ENCODE peak calls at places on chromosome 9, in five cellular contexts. One of them, this sample, is unnamed.

GRCh38 chr9:107480386-107480789 is 9.2 kb downstream of the KLF4 start:
- DNase-seq in heart right ventricle: peak; percentile 39
- DNase-seq in PC-3: peak; percentile 19
- DNase-seq in CD8-positive, alpha-beta T cell: no peak
- DNase-seq in CD4-positive, alpha-beta T cell: no peak
- DNase-seq in this sample: no peak

GRCh38 chr9:75185585-75186170 is 97.4 kb downstream of the OSTF1 start:
- DNase-seq in PC-3: peak; percentile 27
- DNase-seq in CD4-positive, alpha-beta T cell: peak; percentile 27
- DNase-seq in CD8-positive, alpha-beta T cell: peak; percentile 33
- DNase-seq in heart right ventricle: no peak
- DNase-seq in this sample: peak; percentile 42

GRCh38 chr9:8821910-8822666 is 1022.5 kb upstream of the DMAC1 start:
- DNase-seq in CD4-positive, alpha-beta T cell: no peak
- DNase-seq in PC-3: no peak
- DNase-seq in heart right ventricle: no peak
- DNase-seq in CD8-positive, alpha-beta T cell: no peak
- DNase-seq in this sample: no peak

GRCh38 chr9:132546148-132547051 is 36.0 kb upstream of the BARHL1 start:
- DNase-seq in CD4-positive, alpha-beta T cell: no peak
- DNase-seq in CD8-positive, alpha-beta T cell: no peak
- DNase-seq in PC-3: no peak
- DNase-seq in heart right ventricle: peak; percentile 23
- DNase-seq in this sample: peak; percentile 63

GRCh38 chr9:5518937-5519319 is 8.6 kb downstream of the PDCD1LG2 start:
- DNase-seq in CD8-positive, alpha-beta T cell: no peak
- DNase-seq in PC-3: no peak
- DNase-seq in heart right ventricle: no peak
- DNase-seq in CD4-positive, alpha-beta T cell: no peak
- DNase-seq in this sample: no peak

GRCh38 chr9:6106576-6107339 is 91.3 kb upstream of the RANBP6 start:
- DNase-seq in heart right ventricle: no peak
- DNase-seq in CD8-positive, alpha-beta T cell: no peak
- DNase-seq in CD4-positive, alpha-beta T cell: no peak
- DNase-seq in PC-3: peak; percentile 60
- DNase-seq in this sample: no peak

GRCh38 chr9:37037137-37037743 is 3.2 kb upstream of the PAX5 start:
- DNase-seq in CD8-positive, alpha-beta T cell: no peak
- DNase-seq in PC-3: no peak
- DNase-seq in CD4-positive, alpha-beta T cell: no peak
- DNase-seq in heart right ventricle: no peak
- DNase-seq in this sample: no peak

GRCh38 chr9:100170556-100170955 is 71.5 kb downstream of the INVS start:
- DNase-seq in PC-3: peak; percentile 68
- DNase-seq in CD8-positive, alpha-beta T cell: no peak
- DNase-seq in heart right ventricle: no peak
- DNase-seq in CD4-positive, alpha-beta T cell: no peak
- DNase-seq in this sample: no peak

GRCh38 chr9:14910178-14910805 is at the start of gene FREM1:
- DNase-seq in CD4-positive, alpha-beta T cell: no peak
- DNase-seq in heart right ventricle: peak; percentile 52
- DNase-seq in CD8-positive, alpha-beta T cell: no peak
- DNase-seq in PC-3: no peak
- DNase-seq in this sample: peak; percentile 40

GRCh38 chr9:86945868-86946711 is 1.2 kb downstream of the GAS1 start:
- DNase-seq in PC-3: peak; percentile 30
- DNase-seq in heart right ventricle: peak; percentile 74
- DNase-seq in CD8-positive, alpha-beta T cell: peak; percentile 40
- DNase-seq in CD4-positive, alpha-beta T cell: peak; percentile 47
- DNase-seq in this sample: peak; percentile 48

GRCh38 chr9:112097712-112098688 is 77.1 kb downstream of the SUSD1 start:
- DNase-seq in PC-3: peak; percentile 75
- DNase-seq in CD4-positive, alpha-beta T cell: peak; percentile 55
- DNase-seq in heart right ventricle: peak; percentile 32
- DNase-seq in CD8-positive, alpha-beta T cell: peak; percentile 47
- DNase-seq in this sample: peak; percentile 75

GRCh38 chr9:114619205-114619758 is 8.2 kb downstream of the TMEM268 start:
- DNase-seq in PC-3: no peak
- DNase-seq in CD8-positive, alpha-beta T cell: no peak
- DNase-seq in CD4-positive, alpha-beta T cell: no peak
- DNase-seq in heart right ventricle: no peak
- DNase-seq in this sample: no peak

GRCh38 chr9:87201316-87201715 is 254.0 kb upstream of the GAS1 start:
- DNase-seq in heart right ventricle: no peak
- DNase-seq in PC-3: no peak
- DNase-seq in CD8-positive, alpha-beta T cell: no peak
- DNase-seq in CD4-positive, alpha-beta T cell: no peak
- DNase-seq in this sample: no peak

GRCh38 chr9:113520109-113520642 is 56.6 kb downstream of the RGS3 start:
- DNase-seq in heart right ventricle: no peak
- DNase-seq in CD8-positive, alpha-beta T cell: peak; percentile 32
- DNase-seq in PC-3: peak; percentile 24
- DNase-seq in CD4-positive, alpha-beta T cell: peak; percentile 37
- DNase-seq in this sample: no peak

GRCh38 chr9:104858271-104858670 is 69.7 kb downstream of the ABCA1 start:
- DNase-seq in PC-3: no peak
- DNase-seq in CD4-positive, alpha-beta T cell: no peak
- DNase-seq in CD8-positive, alpha-beta T cell: no peak
- DNase-seq in heart right ventricle: no peak
- DNase-seq in this sample: no peak

GRCh38 chr9:95075700-95076099 is 241.8 kb downstream of the FANCC start:
- DNase-seq in PC-3: no peak
- DNase-seq in CD4-positive, alpha-beta T cell: no peak
- DNase-seq in CD8-positive, alpha-beta T cell: no peak
- DNase-seq in heart right ventricle: no peak
- DNase-seq in this sample: no peak

GRCh38 chr9:68685213-68685612 is 19.8 kb upstream of the PIP5K1B start:
- DNase-seq in heart right ventricle: no peak
- DNase-seq in CD8-positive, alpha-beta T cell: no peak
- DNase-seq in PC-3: no peak
- DNase-seq in CD4-positive, alpha-beta T cell: no peak
- DNase-seq in this sample: no peak

GRCh38 chr9:102295188-102295587 is 556.7 kb upstream of the GRIN3A start:
- DNase-seq in heart right ventricle: no peak
- DNase-seq in CD8-positive, alpha-beta T cell: no peak
- DNase-seq in CD4-positive, alpha-beta T cell: no peak
- DNase-seq in PC-3: no peak
- DNase-seq in this sample: no peak

GRCh38 chr9:93378276-93378675 is 73.2 kb upstream of the FAM120A start:
- DNase-seq in heart right ventricle: no peak
- DNase-seq in CD8-positive, alpha-beta T cell: no peak
- DNase-seq in CD4-positive, alpha-beta T cell: no peak
- DNase-seq in PC-3: no peak
- DNase-seq in this sample: no peak

GRCh38 chr9:131834721-131835120 is 94.8 kb upstream of the RAPGEF1 start:
- DNase-seq in CD4-positive, alpha-beta T cell: no peak
- DNase-seq in CD8-positive, alpha-beta T cell: no peak
- DNase-seq in heart right ventricle: no peak
- DNase-seq in PC-3: no peak
- DNase-seq in this sample: no peak

GRCh38 chr9:17744786-17745185 is 165.9 kb downstream of the SH3GL2 start:
- DNase-seq in PC-3: peak; percentile 53
- DNase-seq in heart right ventricle: no peak
- DNase-seq in CD4-positive, alpha-beta T cell: no peak
- DNase-seq in CD8-positive, alpha-beta T cell: no peak
- DNase-seq in this sample: peak; percentile 35

GRCh38 chr9:106602354-106602753 is 260.6 kb upstream of the ZNF462 start:
- DNase-seq in PC-3: peak; percentile 17
- DNase-seq in CD8-positive, alpha-beta T cell: no peak
- DNase-seq in CD4-positive, alpha-beta T cell: no peak
- DNase-seq in heart right ventricle: no peak
- DNase-seq in this sample: no peak

GRCh38 chr9:13555989-13556500 is 276.6 kb upstream of the MPDZ start:
- DNase-seq in CD8-positive, alpha-beta T cell: no peak
- DNase-seq in heart right ventricle: no peak
- DNase-seq in CD4-positive, alpha-beta T cell: no peak
- DNase-seq in PC-3: no peak
- DNase-seq in this sample: no peak

GRCh38 chr9:120336021-120336752 is 243.8 kb downstream of the CDK5RAP2 start:
- DNase-seq in CD4-positive, alpha-beta T cell: no peak
- DNase-seq in heart right ventricle: no peak
- DNase-seq in CD8-positive, alpha-beta T cell: no peak
- DNase-seq in PC-3: no peak
- DNase-seq in this sample: no peak

GRCh38 chr9:91815896-91816295 is 134.1 kb downstream of the ROR2 start:
- DNase-seq in CD8-positive, alpha-beta T cell: no peak
- DNase-seq in heart right ventricle: no peak
- DNase-seq in PC-3: no peak
- DNase-seq in CD4-positive, alpha-beta T cell: no peak
- DNase-seq in this sample: no peak

GRCh38 chr9:93010696-93011095 is 47.8 kb upstream of the SUSD3 start:
- DNase-seq in CD8-positive, alpha-beta T cell: no peak
- DNase-seq in CD4-positive, alpha-beta T cell: no peak
- DNase-seq in heart right ventricle: no peak
- DNase-seq in PC-3: no peak
- DNase-seq in this sample: no peak

GRCh38 chr9:27529316-27530278 is at the start of gene MOB3B:
- DNase-seq in CD8-positive, alpha-beta T cell: peak; percentile 65
- DNase-seq in CD4-positive, alpha-beta T cell: peak; percentile 63
- DNase-seq in PC-3: peak; percentile 71
- DNase-seq in heart right ventricle: peak; percentile 88
- DNase-seq in this sample: peak; percentile 92

GRCh38 chr9:77488439-77489126 is 159.5 kb downstream of the GNA14 start:
- DNase-seq in CD8-positive, alpha-beta T cell: no peak
- DNase-seq in PC-3: peak; percentile 44
- DNase-seq in heart right ventricle: no peak
- DNase-seq in CD4-positive, alpha-beta T cell: no peak
- DNase-seq in this sample: no peak

GRCh38 chr9:37290881-37291485 is 131.5 kb upstream of the GRHPR start:
- DNase-seq in CD4-positive, alpha-beta T cell: no peak
- DNase-seq in heart right ventricle: no peak
- DNase-seq in CD8-positive, alpha-beta T cell: no peak
- DNase-seq in PC-3: peak; percentile 52
- DNase-seq in this sample: no peak

GRCh38 chr9:117682955-117683710 is 21.1 kb upstream of the TLR4 start:
- DNase-seq in CD4-positive, alpha-beta T cell: no peak
- DNase-seq in heart right ventricle: no peak
- DNase-seq in CD8-positive, alpha-beta T cell: no peak
- DNase-seq in PC-3: no peak
- DNase-seq in this sample: no peak

GRCh38 chr9:93380410-93381060 is 71.0 kb upstream of the FAM120A start:
- DNase-seq in CD4-positive, alpha-beta T cell: no peak
- DNase-seq in PC-3: no peak
- DNase-seq in CD8-positive, alpha-beta T cell: no peak
- DNase-seq in heart right ventricle: no peak
- DNase-seq in this sample: no peak

GRCh38 chr9:123927625-123928308 is 2.2 kb downstream of the DENND1A start:
- DNase-seq in CD4-positive, alpha-beta T cell: no peak
- DNase-seq in CD8-positive, alpha-beta T cell: no peak
- DNase-seq in heart right ventricle: no peak
- DNase-seq in PC-3: peak; percentile 17
- DNase-seq in this sample: no peak

GRCh38 chr9:9771314-9771713 is 841.5 kb downstream of the PTPRD start:
- DNase-seq in CD4-positive, alpha-beta T cell: no peak
- DNase-seq in heart right ventricle: no peak
- DNase-seq in CD8-positive, alpha-beta T cell: no peak
- DNase-seq in PC-3: no peak
- DNase-seq in this sample: no peak

GRCh38 chr9:83523684-83524083 is 14.5 kb downstream of the FRMD3 start:
- DNase-seq in CD4-positive, alpha-beta T cell: no peak
- DNase-seq in CD8-positive, alpha-beta T cell: no peak
- DNase-seq in heart right ventricle: no peak
- DNase-seq in PC-3: no peak
- DNase-seq in this sample: no peak
- TF ChIP-seq CTCF in CD4-positive, alpha-beta T cell: no peak
- TF ChIP-seq CTCF in CD8-positive, alpha-beta T cell: no peak
- TF ChIP-seq CTCF in heart right ventricle: no peak
- TF ChIP-seq CTCF in PC-3: no peak
- TF ChIP-seq CTCF in this sample: no peak

DNA sequence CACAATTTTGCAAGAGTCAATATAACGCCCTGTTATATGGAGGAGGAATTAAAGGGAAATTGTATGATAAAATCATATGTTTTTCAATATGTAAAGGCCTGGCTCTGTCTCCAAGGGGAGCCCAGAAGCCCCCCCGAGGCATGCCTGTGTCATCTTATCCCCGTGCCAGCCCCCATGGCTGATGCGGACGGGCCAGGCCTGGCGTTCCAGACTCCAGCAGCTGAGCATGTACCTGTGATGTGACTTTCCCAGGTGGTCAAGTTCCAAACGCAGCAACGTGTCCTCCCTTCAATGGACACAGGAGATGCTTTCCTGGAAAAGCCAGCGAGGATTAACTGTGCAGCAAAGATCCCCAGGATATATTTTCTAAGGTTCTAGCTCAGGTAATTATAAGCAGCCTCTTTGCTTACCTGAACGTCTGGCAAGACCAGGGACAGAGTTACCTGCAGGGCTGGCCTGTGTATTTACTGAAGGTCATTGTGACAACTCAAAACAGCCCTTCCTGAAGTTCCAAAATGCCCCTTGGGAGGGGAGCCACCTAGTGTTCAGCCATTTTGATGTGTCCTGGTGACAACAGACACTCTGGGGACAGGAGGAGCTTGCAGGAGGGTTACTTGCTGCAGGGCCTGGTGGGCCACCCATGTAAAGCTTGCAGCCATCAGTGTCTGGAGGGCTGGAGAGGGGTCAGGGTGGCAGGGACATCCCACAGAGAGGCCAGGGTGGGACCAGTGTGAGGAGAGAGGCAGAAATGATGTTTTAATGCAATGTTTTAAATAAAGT is 53.3 kb upstream of the RNU6ATAC start:
- DNase-seq in PC-3: peak; percentile 14
- DNase-seq in CD4-positive, alpha-beta T cell: no peak
- DNase-seq in CD8-positive, alpha-beta T cell: no peak
- DNase-seq in heart right ventricle: peak; percentile 4
- DNase-seq in this sample: no peak
- TF ChIP-seq CTCF in PC-3: peak; percentile 34
- TF ChIP-seq CTCF in CD4-positive, alpha-beta T cell: no peak
- TF ChIP-seq CTCF in CD8-positive, alpha-beta T cell: no peak
- TF ChIP-seq CTCF in heart right ventricle: peak; percentile 19
- TF ChIP-seq CTCF in this sample: no peak

GRCh38 chr9:28648723-28649122 is 1075.4 kb upstream of the C9orf72 start:
- DNase-seq in PC-3: peak; percentile 30
- DNase-seq in CD4-positive, alpha-beta T cell: no peak
- DNase-seq in heart right ventricle: no peak
- DNase-seq in CD8-positive, alpha-beta T cell: no peak
- DNase-seq in this sample: no peak
- TF ChIP-seq CTCF in PC-3: peak; percentile 53
- TF ChIP-seq CTCF in CD4-positive, alpha-beta T cell: no peak
- TF ChIP-seq CTCF in heart right ventricle: no peak
- TF ChIP-seq CTCF in CD8-positive, alpha-beta T cell: no peak
- TF ChIP-seq CTCF in this sample: no peak

DNA sequence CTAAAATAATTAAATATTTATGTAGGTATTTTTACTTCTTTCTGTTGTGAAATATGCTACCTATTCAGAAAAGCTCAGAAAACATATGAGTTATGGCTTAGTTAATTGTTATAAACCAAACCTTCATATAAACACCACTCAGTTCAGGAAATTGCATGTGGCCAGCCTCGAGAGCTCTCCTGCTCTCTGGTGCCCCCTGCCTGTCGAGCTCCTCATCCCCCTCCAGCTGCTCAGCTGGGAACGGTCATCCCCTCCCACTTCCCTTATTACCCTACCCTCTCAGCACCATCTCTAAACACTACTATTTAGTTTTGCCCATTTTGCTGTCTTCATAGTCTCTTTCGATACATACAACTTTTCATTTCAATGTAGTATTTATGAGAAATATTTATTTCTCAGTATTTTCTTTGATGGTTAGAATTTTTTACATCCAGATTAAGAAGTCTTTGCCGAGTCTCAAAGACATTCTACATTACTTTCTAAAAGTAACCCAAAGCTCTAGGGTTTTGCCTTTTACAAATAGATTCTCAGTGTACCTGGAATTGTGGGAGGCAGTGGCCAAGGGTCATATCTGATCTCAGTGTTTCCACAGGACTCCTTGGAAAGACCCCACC is 51.2 kb upstream of the SEMA4D start:
- DNase-seq in CD8-positive, alpha-beta T cell: peak; percentile 83
- DNase-seq in CD4-positive, alpha-beta T cell: peak; percentile 79
- DNase-seq in heart right ventricle: peak; percentile 81
- DNase-seq in PC-3: peak; percentile 64
- DNase-seq in this sample: peak; percentile 77
- TF ChIP-seq CTCF in CD8-positive, alpha-beta T cell: peak; percentile 99
- TF ChIP-seq CTCF in CD4-positive, alpha-beta T cell: peak; percentile 99
- TF ChIP-seq CTCF in heart right ventricle: peak; percentile 94
- TF ChIP-seq CTCF in PC-3: peak; percentile 85
- TF ChIP-seq CTCF in this sample: peak; percentile 93

This sample was measured in neural crest cell.